ENCODE peak calls at places on chromosomes 16 and 17, in five cellular contexts. One of them, this sample, is unnamed.

GRCh38 chr17:10757658-10758057 is 27.8 kb upstream of the TMEM220 start:
- DNase-seq in RWPE2: no peak
- DNase-seq in SK-N-SH: no peak
- DNase-seq in AG04450: no peak
- DNase-seq in CD8-positive, alpha-beta memory T cell: no peak
- DNase-seq in this sample: no peak

GRCh38 chr17:50660042-50660886 is 25.6 kb downstream of the ABCC3 start:
- DNase-seq in RWPE2: no peak
- DNase-seq in SK-N-SH: peak
- DNase-seq in AG04450: no peak
- DNase-seq in CD8-positive, alpha-beta memory T cell: no peak
- DNase-seq in this sample: peak

GRCh38 chr16:67155305-67156145 is 4.2 kb downstream of the TRADD start:
- DNase-seq in RWPE2: peak
- DNase-seq in SK-N-SH: peak
- DNase-seq in AG04450: peak
- DNase-seq in CD8-positive, alpha-beta memory T cell: peak
- DNase-seq in this sample: peak

GRCh38 chr16:85999778-86000177 is 100.8 kb downstream of the IRF8 start:
- DNase-seq in RWPE2: no peak
- DNase-seq in SK-N-SH: no peak
- DNase-seq in AG04450: no peak
- DNase-seq in CD8-positive, alpha-beta memory T cell: no peak
- DNase-seq in this sample: no peak

GRCh38 chr17:34306466-34306865 is 12.8 kb upstream of the CCL8 start:
- DNase-seq in RWPE2: no peak
- DNase-seq in SK-N-SH: peak
- DNase-seq in AG04450: no peak
- DNase-seq in CD8-positive, alpha-beta memory T cell: no peak
- DNase-seq in this sample: no peak

GRCh38 chr17:66326476-66327047 is 24.1 kb downstream of the PRKCA start:
- DNase-seq in RWPE2: no peak
- DNase-seq in SK-N-SH: peak
- DNase-seq in AG04450: no peak
- DNase-seq in CD8-positive, alpha-beta memory T cell: no peak
- DNase-seq in this sample: no peak

GRCh38 chr16:67428146-67428731 is 2.7 kb upstream of the HSD11B2 start:
- DNase-seq in RWPE2: no peak
- DNase-seq in SK-N-SH: peak
- DNase-seq in AG04450: no peak
- DNase-seq in CD8-positive, alpha-beta memory T cell: peak
- DNase-seq in this sample: peak

GRCh38 chr16:11410382-11411058 is 65.3 kb downstream of the RMI2 start:
- DNase-seq in RWPE2: no peak
- DNase-seq in SK-N-SH: no peak
- DNase-seq in AG04450: no peak
- DNase-seq in CD8-positive, alpha-beta memory T cell: no peak
- DNase-seq in this sample: peak

GRCh38 chr16:89981414-89981813 is 32.9 kb downstream of the DEF8 start:
- DNase-seq in RWPE2: no peak
- DNase-seq in SK-N-SH: no peak
- DNase-seq in AG04450: no peak
- DNase-seq in CD8-positive, alpha-beta memory T cell: no peak
- DNase-seq in this sample: peak

GRCh38 chr16:16042076-16042475 is 92.7 kb downstream of the ABCC1 start:
- DNase-seq in RWPE2: no peak
- DNase-seq in SK-N-SH: peak
- DNase-seq in AG04450: peak
- DNase-seq in CD8-positive, alpha-beta memory T cell: no peak
- DNase-seq in this sample: peak

GRCh38 chr16:27961296-27961620 is 102.3 kb downstream of the GSG1L start:
- DNase-seq in RWPE2: no peak
- DNase-seq in SK-N-SH: no peak
- DNase-seq in AG04450: no peak
- DNase-seq in CD8-positive, alpha-beta memory T cell: no peak
- DNase-seq in this sample: no peak

DNA sequence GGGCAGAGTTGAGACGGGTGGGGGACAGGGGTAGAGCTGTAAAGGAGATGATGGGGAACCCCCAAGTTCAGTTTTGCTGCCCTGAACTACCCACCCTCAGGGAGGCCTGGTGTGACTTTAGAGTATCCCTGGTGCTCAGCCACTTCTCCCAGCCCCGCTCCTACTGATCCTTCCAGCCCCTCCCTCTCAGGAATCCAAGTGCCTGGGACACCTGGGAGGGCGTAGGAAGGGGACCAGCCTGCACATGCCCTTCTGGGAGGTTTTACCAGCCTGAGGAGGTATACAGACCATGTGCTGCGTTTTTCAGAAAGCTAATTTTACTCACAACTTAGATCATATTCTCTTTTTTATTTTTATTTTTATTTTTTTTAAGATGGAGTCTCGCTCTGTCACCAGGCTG is 4.1 kb downstream of the ST6GALNAC2 start:
- DNase-seq in RWPE2: no peak
- DNase-seq in SK-N-SH: no peak
- DNase-seq in AG04450: no peak
- DNase-seq in CD8-positive, alpha-beta memory T cell: no peak
- DNase-seq in this sample: peak
- H3K27ac ChIP-seq in RWPE2: peak
- H3K27ac ChIP-seq in SK-N-SH: no peak
- H3K27ac ChIP-seq in AG04450: no peak
- H3K27ac ChIP-seq in CD8-positive, alpha-beta memory T cell: no peak
- H3K27ac ChIP-seq in this sample: no peak

DNA sequence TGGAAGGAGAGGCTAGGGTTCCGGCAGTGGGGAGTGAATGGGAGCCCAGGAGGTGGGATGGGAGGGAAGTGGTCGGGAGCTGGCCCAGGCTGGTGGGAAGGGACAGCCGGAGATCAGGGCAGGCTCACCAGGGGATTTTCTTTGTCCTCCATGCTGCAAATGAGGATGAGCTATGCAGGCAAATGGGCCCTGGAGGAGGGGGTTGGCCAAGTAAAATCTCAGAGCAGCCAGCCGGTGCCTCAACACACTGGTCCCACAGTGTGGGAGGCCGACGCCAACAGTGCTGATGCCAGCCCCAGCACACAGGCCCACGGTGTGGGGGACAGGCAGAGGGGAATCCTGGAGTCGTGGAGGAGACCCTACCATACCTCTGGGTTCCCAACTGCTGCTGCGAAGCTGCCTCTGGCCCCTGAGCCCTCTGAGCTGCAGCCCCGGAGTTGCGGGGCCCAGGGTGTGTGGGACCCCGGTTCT is 4.0 kb upstream of the NDRG4 start:
- DNase-seq in RWPE2: no peak
- DNase-seq in SK-N-SH: no peak
- DNase-seq in AG04450: no peak
- DNase-seq in CD8-positive, alpha-beta memory T cell: no peak
- DNase-seq in this sample: no peak
- H3K27ac ChIP-seq in RWPE2: no peak
- H3K27ac ChIP-seq in SK-N-SH: peak
- H3K27ac ChIP-seq in AG04450: peak
- H3K27ac ChIP-seq in CD8-positive, alpha-beta memory T cell: no peak
- H3K27ac ChIP-seq in this sample: peak

GRCh38 chr17:81510524-81510797 is 2.1 kb downstream of the ACTG1 start:
- DNase-seq in RWPE2: no peak
- DNase-seq in SK-N-SH: no peak
- DNase-seq in AG04450: no peak
- DNase-seq in CD8-positive, alpha-beta memory T cell: no peak
- DNase-seq in this sample: no peak
- H3K27ac ChIP-seq in RWPE2: peak
- H3K27ac ChIP-seq in SK-N-SH: peak
- H3K27ac ChIP-seq in AG04450: no peak
- H3K27ac ChIP-seq in CD8-positive, alpha-beta memory T cell: peak
- H3K27ac ChIP-seq in this sample: peak

GRCh38 chr17:35713069-35713728 is 18.2 kb upstream of the RASL10B start:
- DNase-seq in RWPE2: no peak
- DNase-seq in SK-N-SH: peak
- DNase-seq in AG04450: peak
- DNase-seq in CD8-positive, alpha-beta memory T cell: no peak
- DNase-seq in this sample: peak

GRCh38 chr17:35716897-35717839 is 14.3 kb upstream of the RASL10B start:
- DNase-seq in RWPE2: no peak
- DNase-seq in SK-N-SH: no peak
- DNase-seq in AG04450: no peak
- DNase-seq in CD8-positive, alpha-beta memory T cell: no peak
- DNase-seq in this sample: no peak

GRCh38 chr17:35716173-35716572 is 15.3 kb upstream of the RASL10B start:
- DNase-seq in RWPE2: no peak
- DNase-seq in SK-N-SH: no peak
- DNase-seq in AG04450: no peak
- DNase-seq in CD8-positive, alpha-beta memory T cell: no peak
- DNase-seq in this sample: no peak

GRCh38 chr17:35714988-35715387 is 16.5 kb upstream of the RASL10B start:
- DNase-seq in RWPE2: no peak
- DNase-seq in SK-N-SH: no peak
- DNase-seq in AG04450: no peak
- DNase-seq in CD8-positive, alpha-beta memory T cell: no peak
- DNase-seq in this sample: no peak

GRCh38 chr17:35715416-35715815 is 16.0 kb upstream of the RASL10B start:
- DNase-seq in RWPE2: no peak
- DNase-seq in SK-N-SH: no peak
- DNase-seq in AG04450: no peak
- DNase-seq in CD8-positive, alpha-beta memory T cell: no peak
- DNase-seq in this sample: no peak
- H3K27ac ChIP-seq in RWPE2: no peak
- H3K27ac ChIP-seq in SK-N-SH: no peak
- H3K27ac ChIP-seq in AG04450: no peak
- H3K27ac ChIP-seq in CD8-positive, alpha-beta memory T cell: no peak
- H3K27ac ChIP-seq in this sample: no peak

DNA sequence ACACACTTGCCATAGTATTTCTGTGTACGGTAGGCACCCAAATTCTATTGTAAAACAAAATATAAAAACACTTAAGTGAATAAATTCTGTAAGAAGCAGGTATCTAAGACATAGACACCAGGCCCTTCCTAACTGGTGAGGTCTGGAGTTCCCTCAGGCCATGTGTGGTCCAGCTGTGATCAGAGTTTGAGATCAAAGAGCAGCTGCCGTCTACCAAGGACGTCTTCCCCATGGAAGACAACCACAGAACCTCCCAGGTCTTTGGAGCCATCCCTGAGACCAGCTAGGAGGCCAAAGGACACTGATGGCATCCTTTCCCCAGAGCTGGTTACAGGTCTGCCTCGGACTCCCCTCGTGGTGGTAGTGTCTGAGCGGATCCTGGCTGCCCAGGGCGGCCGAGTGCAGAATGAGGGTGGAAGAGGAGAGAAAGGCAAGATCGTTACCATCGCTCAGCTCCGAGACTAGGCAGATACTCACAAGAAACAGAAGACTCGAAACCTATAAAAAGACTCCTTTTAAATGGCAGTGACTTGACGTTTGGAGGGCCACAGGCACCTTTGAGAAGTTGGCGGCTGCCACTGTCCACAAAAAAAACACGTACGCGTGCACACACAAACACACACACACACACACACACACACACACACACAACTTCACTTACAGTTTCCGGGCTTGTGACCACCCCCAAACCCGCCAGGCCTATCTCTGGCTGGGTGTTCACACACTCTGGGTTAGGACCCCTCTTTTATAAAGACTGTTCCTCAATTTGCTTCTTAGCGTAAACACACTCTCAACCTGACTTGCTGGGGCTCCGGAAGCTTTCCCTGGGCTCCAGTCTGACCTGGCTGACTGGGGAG is 7.5 kb downstream of the TIMP2 start:
- DNase-seq in RWPE2: no peak
- DNase-seq in SK-N-SH: no peak
- DNase-seq in AG04450: no peak
- DNase-seq in CD8-positive, alpha-beta memory T cell: no peak
- DNase-seq in this sample: peak
- H3K27ac ChIP-seq in RWPE2: no peak
- H3K27ac ChIP-seq in SK-N-SH: peak
- H3K27ac ChIP-seq in AG04450: no peak
- H3K27ac ChIP-seq in CD8-positive, alpha-beta memory T cell: no peak
- H3K27ac ChIP-seq in this sample: no peak

DNA sequence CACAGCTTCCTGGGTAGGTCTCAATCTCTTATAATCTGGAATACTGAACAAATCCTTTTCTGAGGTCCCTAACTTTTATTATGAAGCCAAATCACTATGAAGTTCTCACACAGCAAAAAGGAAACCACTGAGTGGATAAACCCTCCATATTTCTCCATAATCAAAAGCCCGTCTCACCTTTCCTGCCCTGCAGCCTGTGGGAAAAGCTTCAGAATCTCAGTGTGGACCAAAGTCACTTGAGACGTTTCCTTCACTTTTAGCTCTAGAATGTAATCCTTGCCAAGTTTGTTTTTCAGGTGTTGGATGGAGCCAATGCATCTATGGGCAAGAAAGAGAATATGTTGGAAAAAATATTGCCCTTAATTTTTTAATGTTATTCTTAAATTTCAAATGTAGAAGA is 22.0 kb upstream of the ABCA9 start:
- DNase-seq in RWPE2: no peak
- DNase-seq in SK-N-SH: no peak
- DNase-seq in AG04450: no peak
- DNase-seq in CD8-positive, alpha-beta memory T cell: no peak
- DNase-seq in this sample: no peak
- H3K27ac ChIP-seq in RWPE2: no peak
- H3K27ac ChIP-seq in SK-N-SH: no peak
- H3K27ac ChIP-seq in AG04450: no peak
- H3K27ac ChIP-seq in CD8-positive, alpha-beta memory T cell: no peak
- H3K27ac ChIP-seq in this sample: no peak